ENCODE peak calls at places on chromosomes 16 and 17, in four cellular contexts. J, A, I and S are unnamed samples.

GRCh38 chr16:19844945-19845641 is 39.6 kb downstream of the GPRC5B start:
- DNase-seq in I (no peak), A (peak), J (peak), S (no peak)

GRCh38 chr16:50444546-50444945 is 75.8 kb upstream of the BRD7 start:
- DNase-seq in J (peak), A (no peak), I (no peak), S (no peak)

GRCh38 chr17:27247071-27247957 is 46.6 kb upstream of the WSB1 start:
- DNase-seq in I (no peak), A (peak), J (peak), S (no peak)

GRCh38 chr16:52547001-52547833 is at the start of gene TOX3:
- DNase-seq in A (no peak), I (peak), J (no peak), S (no peak)

GRCh38 chr17:75031972-75032895 is 14.5 kb downstream of the ATP5PD start:
- DNase-seq in I (peak), J (peak), A (peak), S (no peak)

GRCh38 chr16:83059237-83059636 is 432.5 kb downstream of the CDH13 start:
- DNase-seq in A (peak), I (no peak), J (no peak), S (no peak)

GRCh38 chr17:10171057-10171456 is 27.3 kb downstream of the GAS7 start:
- DNase-seq in I (no peak), J (no peak), A (no peak), S (no peak)

GRCh38 chr17:75088465-75088895 is 726 bp downstream of the SLC16A5 start:
- DNase-seq in A (no peak), J (no peak), I (peak), S (no peak)

GRCh38 chr17:49575524-49576120 is at the start of gene NXPH3:
- DNase-seq in J (peak), A (peak), I (peak), S (peak)

GRCh38 chr16:2852731-2853507 is 5.1 kb downstream of the PRSS22 start:
- DNase-seq in A (no peak), J (no peak), I (no peak), S (no peak)

GRCh38 chr16:87297407-87297806 is 19.8 kb downstream of the C16orf95 start:
- DNase-seq in A (no peak), I (no peak), J (no peak), S (no peak)

GRCh38 chr17:55285340-55286301 is 20.9 kb downstream of the HLF start:
- DNase-seq in I (no peak), A (peak), J (no peak), S (no peak)

GRCh38 chr17:18980682-18981384 is 23.7 kb downstream of the FAM83G start:
- DNase-seq in I (no peak), A (peak), J (no peak), S (no peak)

GRCh38 chr16:83402969-83403368 is 404.8 kb upstream of the HSBP1 start:
- DNase-seq in A (peak), J (peak), I (no peak), S (no peak)

GRCh38 chr17:56819431-56820145 is 14.1 kb downstream of the C17orf67 start:
- DNase-seq in I (peak), J (peak), A (peak), S (peak)

GRCh38 chr16:89110641-89111040 is 17.0 kb downstream of the ACSF3 start:
- DNase-seq in A (no peak), I (no peak), J (no peak), S (no peak)

GRCh38 chr17:42460371-42460770 is 1.7 kb downstream of the ATP6V0A1 start:
- DNase-seq in A (no peak), I (no peak), J (no peak), S (no peak)

GRCh38 chr17:82866521-82867214 is 26.8 kb upstream of the ZNF750 start:
- DNase-seq in I (no peak), A (peak), J (peak), S (no peak)

GRCh38 chr16:17802566-17802965 is 331.8 kb upstream of the XYLT1 start:
- DNase-seq in J (no peak), I (no peak), A (peak), S (no peak)

GRCh38 chr17:42760652-42761581 is at the start of gene RAMP2:
- DNase-seq in A (no peak), I (no peak), J (peak), S (peak)

GRCh38 chr17:41579484-41580243 is 7.0 kb downstream of the KRT14 start:
- DNase-seq in I (peak), A (peak), J (peak), S (peak)

GRCh38 chr17:12463102-12463501 is 202.6 kb upstream of the MYOCD start:
- DNase-seq in I (no peak), A (peak), J (peak), S (no peak)

GRCh38 chr17:27793168-27793905 is 7.0 kb downstream of the NOS2 start:
- DNase-seq in J (no peak), I (peak), A (no peak), S (peak)

GRCh38 chr16:22356930-22357634 is 17.3 kb downstream of the CDR2 start:
- DNase-seq in A (no peak), J (peak), I (no peak), S (no peak)

GRCh38 chr17:39195568-39196160 is 1.8 kb downstream of the CACNB1 start:
- DNase-seq in A (no peak), J (no peak), I (peak), S (no peak)

GRCh38 chr17:37844158-37844976 is 79.8 kb upstream of the TBC1D3K start:
- DNase-seq in A (peak), I (peak), J (peak), S (peak)

GRCh38 chr17:41048441-41048840 is 1.3 kb upstream of the KRTAP2-1 start:
- DNase-seq in J (peak), A (peak), I (no peak), S (no peak)

GRCh38 chr16:57392694-57393093 is 11.9 kb upstream of the CCL17 start:
- DNase-seq in A (no peak), J (no peak), I (no peak), S (no peak)

GRCh38 chr16:78034530-78034929 is 12.2 kb downstream of the CLEC3A start:
- DNase-seq in I (no peak), J (no peak), A (no peak), S (no peak)

GRCh38 chr16:82136956-82137818 is 32.8 kb downstream of the MPHOSPH6 start:
- DNase-seq in A (no peak), J (no peak), I (no peak), S (no peak)

GRCh38 chr17:9240659-9241370 is 219.5 kb downstream of the NTN1 start:
- DNase-seq in A (peak), I (peak), J (peak), S (no peak)

GRCh38 chr17:12973496-12974318 is 44.1 kb downstream of the ELAC2 start:
- DNase-seq in I (peak), J (no peak), A (no peak), S (no peak)

DNA sequence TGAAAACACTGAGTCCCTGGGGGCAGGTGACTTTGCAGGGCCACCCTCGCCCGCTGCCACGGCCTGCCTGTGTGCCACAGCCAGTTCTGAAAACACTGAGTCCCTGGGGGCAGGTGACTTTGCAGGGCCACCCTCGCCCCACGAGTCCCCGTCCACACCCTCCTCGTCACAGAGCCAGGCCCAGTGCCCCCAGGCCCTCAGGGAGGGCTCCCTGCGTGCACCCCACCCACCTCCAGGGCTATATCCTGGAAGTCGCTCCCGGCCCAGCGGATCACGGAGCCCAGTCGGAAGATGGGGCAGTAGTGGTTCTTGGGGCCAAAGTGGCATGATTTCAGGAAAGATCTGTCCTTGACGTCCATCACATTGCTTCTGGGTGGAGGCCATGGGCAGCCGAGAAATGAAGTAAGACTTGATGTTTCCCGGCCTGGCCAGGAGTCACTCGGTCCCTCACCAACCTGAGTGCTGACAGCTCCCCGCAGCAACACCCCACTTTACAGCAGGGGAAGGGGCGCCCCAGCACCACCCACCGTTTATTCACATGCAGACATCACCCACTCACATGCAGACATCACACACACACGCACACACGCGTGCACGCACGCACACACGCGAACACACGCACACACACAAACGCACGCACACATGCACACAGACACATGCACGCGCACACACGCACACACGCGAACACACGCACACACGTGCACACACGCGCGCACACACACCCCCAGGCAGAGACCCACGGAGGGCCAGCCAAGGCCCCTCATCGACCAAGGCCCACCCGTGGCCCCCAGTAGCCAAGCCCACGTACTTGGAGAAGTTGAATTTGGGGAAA is 6.5 kb downstream of the P2RX5 start:
- DNase-seq in A (no peak), I (no peak), J (no peak), S (peak)
- H2BK15ac ChIP-seq in A (no peak), I (no peak), J (no peak), S (no peak)

GRCh38 chr16:13845232-13845631 is 74.7 kb upstream of the ERCC4 start:
- DNase-seq in I (no peak), J (no peak), A (no peak), S (no peak)

GRCh38 chr16:13835357-13835756 is 84.6 kb upstream of the ERCC4 start:
- DNase-seq in I (no peak), A (no peak), J (no peak), S (no peak)

GRCh38 chr16:13835935-13836334 is 84.0 kb upstream of the ERCC4 start:
- DNase-seq in I (no peak), J (no peak), A (no peak), S (no peak)

GRCh38 chr16:13839577-13839976 is 80.4 kb upstream of the ERCC4 start:
- DNase-seq in A (no peak), I (no peak), J (no peak), S (no peak)
- H4K8ac ChIP-seq in A (no peak), I (no peak), J (no peak), S (no peak)

GRCh38 chr16:31473300-31474052 is 1.5 kb downstream of the TGFB1I1 start:
- DNase-seq in I (no peak), A (no peak), J (no peak), S (no peak)
- H2BK15ac ChIP-seq in I (no peak), A (no peak), J (no peak), S (no peak)

GRCh38 chr16:61715392-61715791 is 320.8 kb downstream of the CDH8 start:
- DNase-seq in J (no peak), A (no peak), I (no peak), S (no peak)
- H4K8ac ChIP-seq in J (no peak), A (no peak), I (no peak), S (no peak)

DNA sequence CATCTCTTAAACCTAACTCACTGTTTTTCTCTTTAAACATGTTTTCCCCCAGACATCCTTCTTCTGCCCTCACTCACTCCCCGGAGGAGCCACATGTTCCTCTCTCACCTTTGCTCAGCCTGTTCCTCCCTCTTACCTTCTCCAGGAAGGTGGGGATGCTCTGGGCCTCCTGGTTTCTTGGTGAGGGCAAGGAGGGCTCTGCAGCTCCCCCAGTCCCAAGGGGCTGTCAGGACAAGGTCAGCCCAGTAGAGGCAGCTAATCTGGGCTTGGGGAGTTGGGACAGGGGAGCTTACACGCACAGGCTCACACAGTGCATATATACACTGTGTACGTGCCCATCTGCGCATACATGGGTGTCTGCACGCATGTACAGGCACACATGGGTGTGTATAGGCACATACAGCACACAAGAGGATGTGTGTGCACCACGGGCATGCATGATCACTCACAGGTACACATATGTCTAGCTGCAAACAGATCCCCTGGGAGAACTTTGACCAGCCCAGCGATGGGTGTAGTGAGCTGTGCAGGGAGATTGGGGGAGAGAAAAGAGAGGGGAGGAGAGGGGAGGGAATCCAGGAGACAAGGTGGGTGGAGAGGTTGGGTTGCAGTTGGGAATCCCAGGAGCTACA is 28.6 kb upstream of the SPNS3 start:
- DNase-seq in I (no peak), A (no peak), J (no peak), S (no peak)
- H2BK15ac ChIP-seq in I (no peak), A (no peak), J (no peak), S (peak)

GRCh38 chr17:44979426-44980273 is 11.5 kb upstream of the C1QL1 start:
- DNase-seq in J (peak), I (no peak), A (peak), S (no peak)
- H4K8ac ChIP-seq in J (peak), I (no peak), A (peak), S (no peak)

GRCh38 chr16:85640254-85640558 is 27.1 kb downstream of the GSE1 start:
- DNase-seq in I (no peak), A (no peak), J (no peak), S (no peak)

GRCh38 chr16:85637808-85638186 is 24.7 kb downstream of the GSE1 start:
- DNase-seq in J (no peak), A (no peak), I (no peak), S (no peak)

GRCh38 chr16:85638248-85638647 is 25.1 kb downstream of the GSE1 start:
- DNase-seq in A (no peak), I (no peak), J (no peak), S (no peak)

GRCh38 chr16:85639529-85640253 is 26.6 kb downstream of the GSE1 start:
- DNase-seq in I (no peak), J (no peak), A (no peak), S (no peak)

DNA sequence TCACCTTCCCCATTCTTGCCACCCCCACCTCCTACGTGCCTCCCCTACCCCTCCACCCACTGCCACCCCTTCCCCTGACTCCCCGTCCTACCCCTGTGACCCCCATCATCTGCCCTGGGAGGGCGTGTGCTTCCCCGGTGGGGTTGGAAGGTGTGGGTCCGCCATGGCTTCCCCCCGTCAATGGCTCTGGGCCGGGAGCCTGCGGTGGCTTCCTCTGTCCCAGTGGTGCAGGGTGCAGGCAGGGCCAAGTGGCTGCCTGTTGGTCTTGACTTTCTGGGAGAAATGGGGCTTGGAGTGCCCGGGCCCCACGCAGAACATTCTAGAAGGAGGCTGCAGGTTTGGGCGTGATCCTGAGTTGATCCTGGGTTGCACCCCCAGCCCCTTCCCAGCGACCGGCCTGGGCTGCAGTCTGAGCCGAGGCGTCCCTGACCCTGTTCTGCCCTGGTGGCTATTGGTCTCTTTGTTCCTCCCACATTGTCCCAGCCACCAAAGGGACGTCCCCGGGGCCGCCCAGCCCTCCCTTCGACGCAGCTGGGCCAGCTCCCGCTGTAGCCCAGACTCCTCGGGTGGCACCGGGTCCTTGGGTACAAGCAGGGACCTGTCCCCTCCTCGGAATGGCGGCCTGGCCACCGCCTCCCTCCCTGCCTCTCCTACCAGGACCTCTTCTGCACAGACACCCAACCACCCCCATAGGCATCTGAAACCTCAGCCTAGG is 25.7 kb downstream of the GSE1 start:
- DNase-seq in A (no peak), I (no peak), J (no peak), S (no peak)
- H2BK15ac ChIP-seq in A (no peak), I (no peak), J (no peak), S (no peak)

DNA sequence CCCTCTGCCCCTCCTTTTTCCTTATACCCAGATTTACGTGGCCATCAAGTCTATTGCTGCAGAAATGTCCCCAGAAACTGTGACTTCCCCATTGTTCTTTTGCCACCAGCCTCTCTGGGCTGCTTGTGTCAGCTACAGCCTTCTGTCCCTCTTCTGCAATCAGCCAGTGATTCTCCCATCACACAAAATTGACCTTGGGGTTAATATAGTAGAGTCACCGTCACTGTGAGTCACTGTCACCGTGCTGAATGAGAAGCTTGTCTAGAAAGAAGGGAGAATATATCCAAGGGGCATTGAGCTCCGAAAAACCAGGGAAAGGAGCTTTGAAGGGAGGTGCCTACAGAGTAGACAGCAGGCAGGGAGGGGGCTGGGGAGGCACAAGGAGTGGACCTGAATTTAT is 290.5 kb downstream of the HAPSTR1 start:
- DNase-seq in I (no peak), A (no peak), J (no peak), S (no peak)
- H4K8ac ChIP-seq in I (no peak), A (no peak), J (no peak), S (no peak)

GRCh38 chr16:1009358-1010150 is 28.0 kb downstream of the SOX8 start:
- DNase-seq in A (no peak), J (no peak), I (no peak), S (no peak)

GRCh38 chr16:1011316-1012082 is 29.9 kb downstream of the SOX8 start:
- DNase-seq in J (no peak), A (no peak), I (no peak), S (no peak)

GRCh38 chr16:1010815-1011214 is 29.2 kb downstream of the SOX8 start:
- DNase-seq in A (no peak), J (no peak), I (no peak), S (no peak)

GRCh38 chr16:1012135-1012534 is 30.6 kb downstream of the SOX8 start:
- DNase-seq in J (no peak), A (no peak), I (no peak), S (no peak)

DNA sequence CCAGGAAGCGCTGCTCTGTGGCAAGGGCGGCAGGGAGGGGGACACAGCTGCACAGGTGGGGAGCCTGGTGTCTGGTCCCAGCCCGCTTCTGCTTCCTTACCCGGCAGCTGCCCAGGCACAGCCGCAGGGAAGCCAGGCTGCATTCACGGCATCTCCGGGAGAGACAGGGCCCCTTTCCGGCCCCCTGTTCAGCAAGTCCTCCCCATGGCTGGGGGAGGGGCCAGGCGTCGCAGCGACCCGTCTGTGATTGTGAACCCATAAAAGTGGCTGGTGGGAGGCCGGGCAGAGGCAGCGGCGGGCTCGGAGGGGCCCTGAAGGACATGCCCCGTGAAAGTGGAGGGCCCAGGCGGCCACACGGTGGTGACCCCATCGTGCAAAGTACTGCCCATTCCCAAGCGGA is 28.7 kb downstream of the SOX8 start:
- DNase-seq in I (no peak), J (no peak), A (no peak), S (no peak)
- H2BK15ac ChIP-seq in I (no peak), J (no peak), A (no peak), S (no peak)

DNA sequence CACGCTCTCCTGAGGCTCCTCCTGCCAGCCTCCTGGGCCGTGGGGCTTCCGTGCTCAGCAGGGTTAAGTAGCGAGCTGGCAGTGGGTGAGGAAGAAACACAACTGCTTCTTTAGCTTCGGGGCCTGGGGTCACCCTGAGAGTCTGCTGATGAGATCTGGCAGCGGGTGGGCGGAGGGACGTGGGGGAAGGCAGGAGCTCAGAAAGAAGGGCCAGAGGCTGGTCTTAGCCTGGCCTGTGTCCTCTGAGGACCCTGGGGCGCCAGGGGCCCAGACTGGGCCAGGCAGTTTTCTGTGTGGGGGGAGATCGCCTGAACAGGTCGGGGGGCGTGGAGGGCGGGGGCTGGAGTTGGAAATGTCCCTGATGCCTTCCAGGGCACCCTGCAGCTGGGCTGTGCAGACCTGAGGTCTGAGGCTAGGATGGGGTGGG is 97.8 kb upstream of the GSE1 start:
- DNase-seq in A (no peak), J (no peak), I (no peak), S (no peak)
- H4K8ac ChIP-seq in A (peak), J (peak), I (no peak), S (peak)